ENCODE peak calls at places on chromosomes 1 and 21, in seven cellular contexts. K, L, X, O, M, Y and E are unnamed samples.

GRCh38 chr1:54081306-54082270 is 28.2 kb downstream of the TCEANC2 start:
- DNase-seq in K (peak), X (peak), O (no peak), M (peak), Y (peak), L (peak), E (peak)

GRCh38 chr1:209805341-209805781 is 581 bp downstream of the IRF6 start:
- DNase-seq in M (no peak), L (no peak), X (no peak), K (no peak), O (no peak), Y (no peak), E (no peak)

GRCh38 chr1:207830788-207831187 is 78.9 kb downstream of the CD46 start:
- DNase-seq in L (no peak), O (peak), M (no peak), K (no peak), Y (no peak), X (no peak), E (no peak)

GRCh38 chr1:27955076-27955475 is 4.7 kb upstream of the XKR8 start:
- DNase-seq in X (no peak), L (no peak), K (no peak), O (no peak), M (no peak), Y (no peak), E (no peak)

GRCh38 chr1:180926164-180926981 is 13.7 kb downstream of the KIAA1614 start:
- DNase-seq in X (peak), M (peak), O (no peak), L (no peak), K (no peak), Y (no peak), E (no peak)

GRCh38 chr21:46109251-46110221 is 11.6 kb downstream of the COL6A2 start:
- DNase-seq in O (peak), X (no peak), M (no peak), Y (no peak), L (no peak), K (no peak), E (no peak)

GRCh38 chr21:39232926-39233325 is 49.7 kb upstream of the PSMG1 start:
- DNase-seq in O (no peak), K (no peak), L (no peak), Y (no peak), M (no peak), X (no peak), E (no peak)

GRCh38 chr1:3469104-3469848 is 14.8 kb downstream of the ARHGEF16 start:
- DNase-seq in X (no peak), Y (no peak), O (no peak), L (no peak), M (no peak), K (no peak), E (no peak)

GRCh38 chr1:79472067-79472656 is 465.6 kb upstream of the ADGRL4 start:
- DNase-seq in K (no peak), L (no peak), M (no peak), Y (no peak), X (no peak), O (no peak), E (no peak)

GRCh38 chr1:111604931-111605330 is 14.7 kb upstream of the RAP1A start:
- DNase-seq in K (no peak), O (no peak), M (no peak), X (no peak), Y (no peak), L (no peak), E (no peak)

GRCh38 chr1:71093938-71094337 is 13.1 kb upstream of the ZRANB2 start:
- DNase-seq in Y (no peak), X (no peak), M (peak), O (no peak), K (no peak), L (no peak), E (no peak)

GRCh38 chr1:229341811-229342304 is 989 bp downstream of the CCSAP start:
- DNase-seq in L (no peak), X (no peak), M (no peak), Y (peak), K (no peak), O (no peak), E (no peak)

GRCh38 chr1:79193211-79194079 is 186.9 kb upstream of the ADGRL4 start:
- DNase-seq in K (no peak), O (no peak), Y (no peak), X (no peak), L (peak), M (no peak), E (no peak)

GRCh38 chr1:185652348-185652747 is 81.8 kb upstream of the HMCN1 start:
- DNase-seq in L (peak), M (no peak), O (no peak), K (no peak), Y (no peak), X (no peak), E (no peak)

GRCh38 chr1:98049370-98050115 is 128.7 kb upstream of the DPYD start:
- DNase-seq in M (no peak), K (no peak), Y (no peak), L (no peak), X (no peak), O (no peak), E (no peak)

GRCh38 chr1:180365039-180365438 is 135.0 kb downstream of the LHX4 start:
- DNase-seq in Y (no peak), X (no peak), L (no peak), K (no peak), M (peak), O (no peak), E (no peak)

GRCh38 chr1:51697160-51697559 is 80.3 kb downstream of the OSBPL9 start:
- DNase-seq in X (no peak), Y (no peak), O (no peak), K (no peak), M (no peak), L (no peak), E (no peak)

GRCh38 chr1:246679211-246680177 is 44.7 kb upstream of the SCCPDH start:
- DNase-seq in K (no peak), L (no peak), M (no peak), O (no peak), Y (no peak), X (no peak), E (no peak)

GRCh38 chr1:109730666-109731065 is 10.2 kb downstream of the GSTM3 start:
- DNase-seq in Y (no peak), K (no peak), L (no peak), M (no peak), X (no peak), O (no peak), E (no peak)

GRCh38 chr1:111192643-111193519 is 7.6 kb downstream of the DENND2D start:
- DNase-seq in M (no peak), L (no peak), K (no peak), X (no peak), Y (no peak), O (no peak), E (no peak)

GRCh38 chr21:15005391-15005790 is 59.4 kb downstream of the NRIP1 start:
- DNase-seq in X (no peak), M (no peak), Y (peak), L (no peak), K (peak), O (no peak), E (no peak)

GRCh38 chr1:54709547-54710292 is 5.9 kb upstream of the TTC4 start:
- DNase-seq in L (no peak), M (no peak), O (no peak), K (no peak), X (no peak), Y (no peak), E (no peak)